ENCODE peak calls at places on chromosomes 5 and 9, in four cellular contexts. R, X, P and Z are unnamed samples.

GRCh38 chr5:68377733-68378132 is 162.2 kb downstream of the PIK3R1 start:
- DNase-seq in P (no peak), X (no peak), R (no peak), Z (no peak)

GRCh38 chr5:14767942-14768837 is 103.4 kb downstream of the ANKH start:
- DNase-seq in P (no peak), R (no peak), X (no peak), Z (peak; percentile 15)

GRCh38 chr5:154818459-154819116 is 31.8 kb downstream of the FAXDC2 start:
- DNase-seq in P (peak; percentile 50), X (no peak), R (no peak), Z (no peak)

GRCh38 chr5:1948111-1948510 is 65.4 kb upstream of the IRX4 start:
- DNase-seq in P (no peak), X (no peak), R (no peak), Z (no peak)

GRCh38 chr9:883011-883410 is 41.5 kb downstream of the DMRT1 start:
- DNase-seq in R (no peak), P (no peak), X (no peak), Z (no peak)

GRCh38 chr5:78251663-78252284 is 42.7 kb downstream of the AP3B1 start:
- DNase-seq in R (no peak), P (no peak), X (no peak), Z (no peak)

GRCh38 chr9:14515564-14516198 is 177.6 kb downstream of the ZDHHC21 start:
- DNase-seq in P (no peak), X (peak; percentile 73), R (no peak), Z (no peak)

GRCh38 chr9:16824545-16825041 is 45.9 kb downstream of the BNC2 start:
- DNase-seq in P (no peak), X (no peak), R (no peak), Z (no peak)

GRCh38 chr5:139246394-139246793 is 47.1 kb upstream of the MATR3 start:
- DNase-seq in R (no peak), P (peak; percentile 51), X (peak; percentile 12), Z (no peak)

GRCh38 chr5:164237531-164237930 is 732.1 kb downstream of the MAT2B start:
- DNase-seq in R (no peak), X (no peak), P (no peak), Z (no peak)

GRCh38 chr5:97046270-97046982 is 96.0 kb downstream of the LIX1 start:
- DNase-seq in P (no peak), X (no peak), R (no peak), Z (no peak)

GRCh38 chr5:16937023-16937379 is 913 bp upstream of the MYO10 start:
- DNase-seq in P (no peak), R (no peak), X (no peak), Z (no peak)

GRCh38 chr5:44719856-44720255 is 88.9 kb upstream of the MRPS30 start:
- DNase-seq in P (no peak), X (no peak), R (no peak), Z (no peak)
- TF ChIP-seq ELF4 in P (no peak), X (no peak), R (no peak), Z (no peak)

DNA sequence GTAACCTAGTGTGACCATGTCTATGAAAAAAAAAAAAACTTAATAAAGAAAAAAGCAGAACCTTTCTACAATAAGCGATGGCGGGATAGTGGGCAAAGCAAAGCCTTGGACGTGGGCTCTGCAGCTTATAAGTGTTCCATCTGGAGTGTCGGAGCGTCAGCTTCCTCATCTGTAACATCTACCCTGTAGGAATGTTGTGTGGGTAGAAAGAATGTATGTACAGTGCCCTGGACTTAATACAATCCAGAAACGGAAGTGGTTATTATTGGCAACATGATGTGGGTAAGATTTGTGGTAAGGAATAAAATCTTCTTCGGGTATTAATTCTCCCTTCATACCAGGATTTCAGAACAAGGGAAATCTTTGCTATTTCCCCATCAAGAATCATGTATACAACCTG is 66.5 kb downstream of the SEMA5A start:
- DNase-seq in P (no peak), R (no peak), X (no peak), Z (no peak)
- TF ChIP-seq ELF4 in P (no peak), R (no peak), X (no peak), Z (no peak)

DNA sequence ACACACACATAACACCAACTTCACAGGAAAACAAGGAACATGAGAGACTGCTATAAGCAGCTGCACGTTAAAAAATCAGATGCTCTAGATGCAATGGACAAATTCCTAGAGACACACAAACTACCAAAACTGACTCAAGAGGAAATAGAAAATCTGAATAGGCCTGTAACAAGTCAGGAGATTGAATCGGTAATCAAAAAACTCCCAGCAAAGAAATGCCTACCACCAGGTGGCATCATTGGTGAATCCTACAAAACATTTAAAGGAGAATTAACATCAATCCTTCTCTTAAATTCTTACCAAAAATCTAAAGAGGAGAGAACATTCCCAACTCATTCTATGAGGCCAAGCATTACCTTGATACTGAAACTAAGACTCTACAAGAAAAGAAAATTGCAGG is 54.9 kb downstream of the NDST1 start:
- DNase-seq in P (no peak), R (no peak), X (peak; percentile 39), Z (peak; percentile 47)
- TF ChIP-seq ELF4 in P (no peak), R (no peak), X (no peak), Z (no peak)

GRCh38 chr9:99822096-99822595 is 461 bp downstream of the NR4A3 start:
- DNase-seq in X (no peak), R (peak; percentile 27), P (no peak), Z (no peak)
- TF ChIP-seq ELF4 in X (no peak), R (no peak), P (no peak), Z (no peak)

DNA sequence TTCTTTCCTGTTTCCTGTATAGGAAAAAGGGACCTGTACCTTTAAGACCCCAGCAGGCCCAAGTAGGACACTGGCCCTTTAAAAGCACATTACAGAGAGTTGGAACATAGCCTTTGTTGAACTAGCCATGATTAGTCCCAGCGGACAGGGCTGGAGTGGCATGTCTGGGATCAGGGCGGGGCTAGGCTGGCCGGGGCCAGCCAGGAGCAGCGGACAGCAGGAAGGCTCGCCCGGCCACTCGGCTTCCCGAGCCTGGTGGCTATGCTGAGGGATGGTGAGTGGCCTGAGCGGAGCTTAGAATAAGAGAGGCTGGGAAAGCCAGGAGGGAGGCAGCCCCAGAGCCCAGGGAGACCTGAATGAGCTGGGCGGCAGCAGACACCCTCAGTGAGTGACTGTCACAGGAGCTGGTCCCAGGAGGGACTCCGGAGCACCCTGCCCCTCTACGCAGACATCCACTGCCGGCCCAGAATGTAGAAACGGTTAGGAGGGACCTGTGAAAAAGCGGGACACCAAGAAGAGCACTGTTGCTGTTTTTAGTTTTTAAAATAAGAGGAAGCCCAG is 92.1 kb downstream of the DAB2IP start:
- DNase-seq in P (peak; percentile 26), R (peak; percentile 74), X (peak; percentile 69), Z (peak; percentile 85)
- TF ChIP-seq ELF4 in P (no peak), R (no peak), X (no peak), Z (no peak)

DNA sequence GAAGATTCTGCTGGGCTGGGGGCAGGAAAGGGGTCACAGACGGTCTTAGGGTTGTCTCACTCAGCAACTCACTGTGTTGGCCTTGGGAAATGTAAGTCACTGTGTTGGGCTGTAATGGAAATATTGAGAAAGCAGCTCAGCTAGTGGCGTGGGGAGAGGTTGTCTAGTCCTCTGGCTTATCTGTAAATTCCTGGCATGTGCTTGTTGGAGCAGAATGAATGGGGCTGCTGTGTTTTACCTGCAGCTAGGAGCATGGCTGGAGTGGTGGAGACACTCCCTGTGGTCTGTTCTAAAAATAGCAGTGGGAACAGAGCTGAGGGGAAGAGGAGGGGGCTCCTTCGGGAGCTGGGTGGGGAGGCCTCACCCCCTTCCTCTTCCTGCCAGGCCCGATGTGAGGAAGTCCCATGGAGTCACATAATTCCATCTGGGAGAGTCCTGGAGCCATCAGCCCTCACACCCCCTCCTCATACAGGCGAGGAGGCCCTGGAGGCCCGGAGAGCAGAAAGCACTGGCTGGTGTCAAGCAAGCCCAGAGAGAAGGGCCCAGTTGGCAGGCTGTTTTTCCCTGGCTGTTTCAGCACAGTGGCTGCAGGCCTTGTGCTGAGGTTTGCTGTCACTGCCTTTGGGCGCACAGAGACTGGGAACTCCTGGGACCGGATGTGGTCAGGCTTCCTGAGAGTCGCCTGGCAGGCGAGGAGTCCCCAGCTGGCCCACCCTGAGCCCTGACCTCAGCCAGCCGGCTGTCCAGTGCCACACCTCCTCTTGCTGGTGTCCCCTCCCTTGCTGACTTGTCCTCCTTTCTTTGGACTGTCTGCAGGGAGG is 84.9 kb downstream of the RGS3 start:
- DNase-seq in P (peak; percentile 33), X (no peak), R (no peak), Z (peak; percentile 93)
- TF ChIP-seq ELF4 in P (no peak), X (no peak), R (no peak), Z (no peak)